ENCODE peak calls at places on chromosomes 11 and 22, in nine cellular contexts. I is aorta; E is left ventricle myocardium inferior; S is CD4-positive, alpha-beta T cell; V is CD8-positive, alpha-beta T cell; D is neuronal stem cell; J is endothelial cell of umbilical vein; P is mammary epithelial cell; O is SK-N-MC. N is an unnamed sample.

GRCh38 chr11:17649696-17650600 is 69.4 kb upstream of the MYOD1 start:
- DNase-seq in I (no peak), J (peak), S (no peak), V (no peak), O (no peak), D (no peak), P (no peak), E (no peak), N (no peak)

GRCh38 chr22:44975444-44976262 is 34.2 kb downstream of the PHF21B start:
- DNase-seq in P (peak), V (no peak), E (peak), I (peak), D (peak), O (peak), S (peak), J (peak), N (peak)

GRCh38 chr11:66224226-66224850 is 44.1 kb upstream of the RAB1B start:
- DNase-seq in O (no peak), S (no peak), I (peak), V (no peak), E (no peak), J (no peak), P (no peak), D (no peak), N (no peak)

GRCh38 chr22:28883917-28884753 is 763 bp downstream of the ZNRF3 start:
- DNase-seq in P (peak), J (peak), V (peak), E (peak), S (peak), I (peak), D (peak), O (no peak), N (peak)

GRCh38 chr11:33168605-33169240 is 7.4 kb upstream of the CSTF3 start:
- DNase-seq in S (no peak), P (no peak), E (no peak), V (no peak), O (no peak), D (no peak), J (no peak), I (no peak), N (no peak)

GRCh38 chr11:125568970-125569912 is at the start of gene EI24:
- DNase-seq in P (peak), E (peak), D (peak), O (no peak), J (peak), S (peak), V (peak), I (peak), N (peak)

GRCh38 chr22:24977370-24978230 is 25.1 kb downstream of the KIAA1671 start:
- DNase-seq in I (peak), S (no peak), V (no peak), O (no peak), J (no peak), P (no peak), E (peak), D (no peak), N (peak)

GRCh38 chr11:3010521-3011275 is 18.6 kb upstream of the NAP1L4 start:
- DNase-seq in I (peak), D (no peak), S (no peak), J (no peak), O (no peak), E (no peak), V (no peak), P (no peak), N (peak)

GRCh38 chr22:28955817-28956216 is 72.4 kb downstream of the ZNRF3 start:
- DNase-seq in I (no peak), J (no peak), P (no peak), S (peak), E (no peak), D (no peak), O (no peak), V (peak), N (no peak)

GRCh38 chr22:24146190-24146616 is 35.1 kb upstream of the SUSD2 start:
- DNase-seq in S (peak), E (no peak), O (peak), J (no peak), V (peak), P (no peak), I (no peak), D (no peak), N (peak)

GRCh38 chr11:31237819-31238771 is 131.4 kb downstream of the DCDC1 start:
- DNase-seq in V (no peak), O (no peak), P (peak), J (no peak), D (peak), E (no peak), S (no peak), I (no peak), N (no peak)

GRCh38 chr11:121661796-121662508 is 209.2 kb upstream of the SORL1-AS1 start:
- DNase-seq in D (no peak), I (no peak), J (peak), E (no peak), P (peak), O (no peak), V (no peak), S (no peak), N (no peak)

GRCh38 chr11:116814502-116814901 is 8.6 kb downstream of the APOA4 start:
- DNase-seq in P (no peak), V (no peak), D (no peak), J (no peak), I (no peak), S (no peak), E (no peak), O (no peak), N (no peak)

GRCh38 chr11:33701302-33701701 is 676 bp upstream of the C11orf91 start:
- DNase-seq in D (no peak), P (peak), S (no peak), I (no peak), E (no peak), V (no peak), O (no peak), J (peak), N (no peak)

GRCh38 chr22:38327805-38328204 is 10.6 kb upstream of the CSNK1E start:
- DNase-seq in E (no peak), P (peak), V (peak), I (no peak), J (peak), S (no peak), D (no peak), O (no peak), N (no peak)

GRCh38 chr11:64499261-64500004 is 91.6 kb upstream of the SLC22A12 start:
- DNase-seq in P (no peak), D (no peak), E (no peak), S (no peak), J (no peak), I (no peak), O (no peak), V (no peak), N (no peak)

GRCh38 chr11:77095551-77096490 is 6.8 kb upstream of the OMP start:
- DNase-seq in I (peak), O (no peak), J (no peak), P (no peak), E (peak), S (no peak), D (no peak), V (no peak), N (peak)

GRCh38 chr11:126484266-126484665 is 128.8 kb downstream of the ST3GAL4 start:
- DNase-seq in O (no peak), S (no peak), I (no peak), J (no peak), P (peak), D (no peak), V (no peak), E (no peak), N (no peak)

GRCh38 chr22:31036671-31037550 is 44.2 kb upstream of the SMTN start:
- DNase-seq in O (peak), P (peak), I (peak), S (no peak), V (no peak), D (no peak), J (no peak), E (no peak), N (no peak)

GRCh38 chr11:7046474-7046873 is 26.2 kb downstream of the NLRP14 start:
- DNase-seq in E (no peak), O (no peak), V (no peak), S (no peak), J (peak), I (no peak), D (no peak), P (peak), N (no peak)

GRCh38 chr11:95093548-95093947 is 3.9 kb downstream of the ENDOD1 start:
- DNase-seq in I (no peak), J (no peak), V (no peak), O (no peak), D (no peak), S (no peak), P (no peak), E (no peak), N (peak)

GRCh38 chr11:65390099-65390941 is 3.9 kb downstream of the FRMD8 start:
- DNase-seq in E (no peak), J (peak), O (no peak), I (no peak), V (no peak), S (no peak), D (no peak), P (peak), N (no peak)

GRCh38 chr11:105639527-105639926 is 29.7 kb downstream of the GRIA4 start:
- DNase-seq in V (no peak), E (no peak), J (no peak), S (no peak), O (no peak), P (no peak), I (no peak), D (no peak), N (no peak)

GRCh38 chr22:32396746-32397145 is 15.3 kb downstream of the RTCB start:
- DNase-seq in P (no peak), E (no peak), J (no peak), V (no peak), O (no peak), I (no peak), S (no peak), D (no peak), N (no peak)

GRCh38 chr11:109096266-109096665 is 325.7 kb upstream of the C11orf87 start:
- DNase-seq in V (no peak), O (no peak), I (no peak), E (no peak), D (no peak), S (no peak), P (no peak), J (no peak), N (no peak)

GRCh38 chr11:97290444-97291041 is 900.7 kb downstream of the JRKL start:
- DNase-seq in J (no peak), P (no peak), O (no peak), D (no peak), I (no peak), S (no peak), E (no peak), V (no peak), N (no peak)

GRCh38 chr22:45709866-45710265 is 38.2 kb downstream of the ATXN10 start:
- DNase-seq in S (no peak), O (no peak), E (no peak), D (no peak), P (peak), I (no peak), J (no peak), V (no peak), N (no peak)

GRCh38 chr22:32880531-32880905 is 79.0 kb downstream of the TIMP3 start:
- DNase-seq in I (no peak), S (no peak), D (no peak), J (no peak), V (no peak), O (no peak), P (no peak), E (no peak), N (no peak)

GRCh38 chr11:85712953-85713352 is 27.0 kb upstream of the CCDC89 start:
- DNase-seq in I (no peak), J (no peak), O (no peak), P (no peak), V (no peak), S (no peak), D (no peak), E (no peak), N (no peak)

GRCh38 chr11:13776134-13776815 is 107.8 kb downstream of the FAR1 start:
- DNase-seq in S (peak), J (no peak), O (no peak), D (no peak), I (no peak), V (peak), P (peak), E (no peak), N (no peak)

GRCh38 chr11:66291706-66292542 is at the start of gene TMEM151A:
- DNase-seq in D (no peak), I (no peak), V (no peak), E (no peak), J (no peak), P (no peak), O (no peak), S (peak), N (no peak)

GRCh38 chr11:12871788-12872321 is 137.3 kb upstream of the RASSF10 start:
- DNase-seq in E (no peak), V (no peak), P (peak), I (no peak), S (no peak), D (no peak), J (no peak), O (no peak), N (no peak)

GRCh38 chr22:45599836-45600577 is 71.6 kb upstream of the ATXN10 start:
- DNase-seq in V (no peak), O (no peak), E (no peak), D (no peak), J (no peak), S (no peak), P (no peak), I (peak), N (peak)

GRCh38 chr11:124717786-124718634 is 21.7 kb upstream of the NRGN start:
- DNase-seq in I (peak), E (peak), P (peak), V (no peak), D (peak), S (peak), O (no peak), J (peak), N (no peak)

GRCh38 chr22:44807915-44808690 is 55.7 kb downstream of the ARHGAP8 start:
- DNase-seq in I (no peak), O (no peak), J (no peak), P (no peak), D (no peak), V (no peak), E (no peak), S (no peak), N (no peak)

GRCh38 chr11:68940651-68941323 is 37.1 kb downstream of the IGHMBP2 start:
- DNase-seq in V (no peak), E (no peak), D (no peak), I (no peak), O (no peak), J (no peak), S (no peak), P (no peak), N (no peak)

GRCh38 chr11:68942751-68943271 is 38.0 kb downstream of the MRGPRD start:
- DNase-seq in S (no peak), V (no peak), O (no peak), D (no peak), J (no peak), E (no peak), I (peak), P (no peak), N (no peak)

GRCh38 chr11:68941324-68942089 is 37.8 kb downstream of the IGHMBP2 start:
- DNase-seq in E (no peak), V (no peak), I (no peak), S (no peak), J (no peak), D (no peak), O (no peak), P (no peak), N (no peak)

GRCh38 chr11:68939583-68940555 is 36.2 kb downstream of the IGHMBP2 start:
- DNase-seq in J (no peak), P (no peak), D (no peak), I (peak), V (no peak), E (no peak), S (no peak), O (no peak), N (no peak)

GRCh38 chr11:68942090-68942620 is 38.5 kb downstream of the IGHMBP2 start:
- DNase-seq in O (no peak), E (no peak), D (no peak), J (no peak), S (no peak), V (no peak), P (no peak), I (no peak), N (no peak)
- H3K27ac ChIP-seq in O (no peak), E (no peak), D (no peak), J (no peak), S (no peak), V (no peak), P (no peak), I (peak), N (peak)

GRCh38 chr11:112615238-112615637 is 346.0 kb upstream of the NCAM1 start:
- DNase-seq in P (peak), E (no peak), S (no peak), D (no peak), O (no peak), J (no peak), V (no peak), I (no peak), N (no peak)
- H3K27ac ChIP-seq in P (peak), E (no peak), S (no peak), D (no peak), O (no peak), J (no peak), V (no peak), I (no peak), N (no peak)

DNA sequence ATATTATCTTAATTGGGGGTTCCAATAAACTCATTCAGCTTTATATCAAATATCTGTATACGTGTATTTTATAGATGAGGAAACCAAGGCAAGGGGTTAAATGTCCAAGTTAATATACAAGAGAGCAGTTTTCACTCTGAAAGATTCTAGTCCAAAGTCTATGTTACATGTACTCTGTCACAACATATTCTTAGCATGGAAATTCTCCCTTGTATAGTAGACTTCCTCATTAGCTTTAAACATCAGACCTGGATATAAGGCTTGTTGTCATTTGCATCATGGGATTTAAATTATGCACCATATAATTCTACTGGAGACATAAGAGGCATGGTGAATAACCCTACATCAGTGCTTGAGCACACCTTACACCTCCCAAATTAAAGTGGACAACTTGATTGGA is 681.9 kb upstream of the CCDC179 start:
- DNase-seq in P (no peak), S (no peak), J (no peak), I (no peak), D (no peak), V (no peak), E (no peak), O (no peak), N (no peak)
- H3K27ac ChIP-seq in P (no peak), S (no peak), J (no peak), I (no peak), D (no peak), V (no peak), E (no peak), O (no peak), N (no peak)

DNA sequence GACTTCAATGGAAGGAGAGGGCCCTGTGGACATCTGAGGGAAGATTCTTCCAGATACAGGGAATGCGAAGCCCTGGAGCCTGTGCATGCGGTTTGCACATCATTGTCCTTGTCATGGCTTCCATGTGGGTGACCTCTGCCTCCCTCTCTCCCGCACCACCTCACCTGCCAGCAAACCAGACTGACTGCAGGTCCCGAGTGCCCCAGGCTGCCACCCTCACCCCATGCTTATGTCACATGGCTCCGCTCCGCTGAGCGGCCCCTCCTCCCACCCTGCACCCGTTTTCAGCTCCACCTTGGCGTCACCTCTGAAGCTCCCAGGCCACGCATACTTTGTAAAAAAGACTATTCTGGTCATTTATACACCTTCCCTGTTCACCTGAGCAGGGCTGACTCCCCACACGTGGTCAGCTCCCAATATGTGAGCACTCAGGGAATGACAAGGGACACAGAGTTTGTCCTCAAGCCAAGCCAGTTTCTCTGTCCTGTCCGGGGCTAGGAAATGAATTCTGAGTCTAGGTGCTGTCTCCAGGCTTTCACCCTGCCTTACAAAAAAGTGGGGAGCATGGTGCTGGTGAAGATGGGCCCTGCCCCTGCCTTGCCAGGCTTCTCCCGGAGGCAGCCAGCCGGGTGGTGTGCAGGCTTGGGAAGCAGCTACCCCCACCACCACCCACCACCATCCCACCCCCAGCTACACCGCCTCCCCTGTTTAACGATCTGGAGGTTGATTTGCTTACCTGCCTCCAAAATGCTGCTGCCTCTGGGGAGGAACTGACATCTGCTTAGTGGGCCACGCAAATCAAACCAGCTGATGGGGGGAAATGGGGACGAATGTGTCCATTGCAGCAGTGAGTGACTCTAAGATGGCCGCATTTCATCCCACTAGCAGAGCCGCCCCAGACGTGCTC is 32.7 kb downstream of the FAM83F start:
- DNase-seq in S (no peak), O (no peak), J (no peak), D (no peak), P (no peak), I (peak), E (no peak), V (no peak), N (no peak)
- H3K27ac ChIP-seq in S (no peak), O (no peak), J (no peak), D (no peak), P (no peak), I (no peak), E (no peak), V (no peak), N (no peak)

GRCh38 chr22:22748297-22748743 is 103.9 kb downstream of the GGTLC2 start:
- DNase-seq in I (no peak), V (no peak), D (peak), E (no peak), J (peak), S (peak), P (peak), O (no peak), N (peak)

GRCh38 chr22:22750335-22751042 is 106.1 kb downstream of the GGTLC2 start:
- DNase-seq in P (no peak), O (no peak), I (no peak), E (no peak), J (no peak), D (no peak), S (no peak), V (no peak), N (no peak)

GRCh38 chr22:22749167-22749758 is 104.8 kb downstream of the GGTLC2 start:
- DNase-seq in V (no peak), I (no peak), O (no peak), D (no peak), J (no peak), E (no peak), P (no peak), S (no peak), N (no peak)

GRCh38 chr22:22746963-22747933 is 102.8 kb downstream of the GGTLC2 start:
- DNase-seq in S (no peak), E (no peak), I (no peak), O (no peak), V (no peak), D (no peak), J (no peak), P (no peak), N (no peak)

DNA sequence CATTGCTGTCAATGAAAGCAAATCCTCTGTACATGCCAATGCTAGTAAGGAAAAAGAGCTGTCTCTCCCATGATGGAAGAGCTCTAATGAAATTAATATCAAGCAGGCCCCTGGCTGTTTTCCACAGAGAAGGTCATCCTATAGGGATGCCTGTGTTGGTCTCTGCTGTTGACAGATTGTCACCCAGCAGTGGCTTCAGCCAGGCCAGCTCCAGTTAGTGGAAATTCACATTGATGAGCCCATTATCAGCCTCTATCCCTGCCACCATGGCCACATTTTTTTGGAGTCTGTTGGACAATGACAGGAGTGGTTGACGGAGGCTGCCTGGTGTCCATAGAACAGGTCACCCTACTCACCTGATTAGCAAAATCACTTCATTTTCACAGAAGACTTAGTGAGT is 104.3 kb downstream of the GGTLC2 start:
- DNase-seq in P (no peak), J (no peak), E (no peak), O (no peak), I (no peak), V (no peak), S (no peak), D (no peak), N (no peak)
- H3K27ac ChIP-seq in P (no peak), J (no peak), E (no peak), O (no peak), I (no peak), V (no peak), S (no peak), D (no peak), N (no peak)

GRCh38 chr11:61477126-61477525 is 31.4 kb upstream of the LRRC10B start:
- DNase-seq in D (no peak), E (no peak), S (no peak), I (no peak), O (no peak), J (no peak), P (no peak), V (no peak), N (no peak)
- H3K27ac ChIP-seq in D (no peak), E (peak), S (no peak), I (no peak), O (no peak), J (no peak), P (no peak), V (no peak), N (no peak)